ENCODE peak calls at places on chromosomes 3 and 15, in five cellular contexts. H is neural progenitor cell, M is GM23338, C is GM12865, P is endothelial cell. J is an unnamed sample.

GRCh38 chr3:138829097-138829496 is 5.6 kb downstream of the PIK3CB start:
- DNase-seq in H (no peak), M (no peak), P (no peak), C (no peak), J (no peak)

GRCh38 chr3:98786364-98786930 is 23.3 kb downstream of the ST3GAL6 start:
- DNase-seq in H (no peak), P (no peak), M (no peak), C (peak), J (no peak)

GRCh38 chr3:113241292-113242033 is 30.1 kb downstream of the BOC start:
- DNase-seq in M (peak), P (no peak), C (no peak), H (peak), J (no peak)

GRCh38 chr15:41790756-41791546 is 16.7 kb downstream of the MAPKBP1 start:
- DNase-seq in P (peak), C (peak), M (peak), H (no peak), J (no peak)

GRCh38 chr15:72911658-72912057 is 128.1 kb upstream of the ADPGK start:
- DNase-seq in C (no peak), M (no peak), H (no peak), P (no peak), J (no peak)

GRCh38 chr3:102745881-102746280 is 311.1 kb downstream of the ZPLD1 start:
- DNase-seq in H (no peak), C (no peak), P (no peak), M (no peak), J (no peak)

GRCh38 chr3:66198437-66199088 is 22.2 kb upstream of the SLC25A26 start:
- DNase-seq in H (no peak), C (no peak), M (no peak), P (no peak), J (no peak)

GRCh38 chr3:97932387-97932801 is 39.8 kb downstream of the RIOX2 start:
- DNase-seq in P (no peak), M (no peak), C (no peak), H (no peak), J (no peak)

GRCh38 chr3:31610700-31611275 is 78.1 kb downstream of the STT3B start:
- DNase-seq in H (peak), P (peak), C (no peak), M (peak), J (no peak)

GRCh38 chr3:179653777-179654117 is 907 bp downstream of the USP13 start:
- DNase-seq in H (no peak), P (peak), M (no peak), C (no peak), J (no peak)

GRCh38 chr3:69866988-69867720 is 127.9 kb downstream of the MITF start:
- DNase-seq in M (no peak), H (no peak), C (no peak), P (no peak), J (no peak)

GRCh38 chr3:42179110-42179725 is 86.8 kb downstream of the CCK start:
- DNase-seq in M (peak), H (peak), C (no peak), P (no peak), J (no peak)

GRCh38 chr3:168862466-168862865 is 766.7 kb upstream of the GOLIM4 start:
- DNase-seq in M (no peak), C (no peak), P (no peak), H (no peak), J (no peak)

GRCh38 chr15:85750319-85750806 is 44.4 kb downstream of the KLHL25 start:
- DNase-seq in P (no peak), H (peak), C (no peak), M (peak), J (no peak)

GRCh38 chr3:27715454-27715806 is 6.7 kb downstream of the EOMES start:
- DNase-seq in P (no peak), H (no peak), M (peak), C (no peak), J (no peak)

GRCh38 chr3:22296641-22297040 is 545.6 kb upstream of the ZNF385D start:
- DNase-seq in P (no peak), H (no peak), C (no peak), M (no peak), J (no peak)

GRCh38 chr15:59281699-59282098 is 75.1 kb downstream of the LDHAL6B start:
- DNase-seq in C (no peak), H (no peak), P (no peak), M (no peak), J (no peak)

GRCh38 chr3:146221276-146221675 is 29.6 kb downstream of the PLSCR4 start:
- DNase-seq in P (no peak), H (no peak), C (no peak), M (no peak), J (no peak)

GRCh38 chr15:88299502-88299901 is 43.0 kb upstream of the NTRK3 start:
- DNase-seq in H (peak), M (no peak), P (no peak), C (no peak), J (no peak)

GRCh38 chr15:71654714-71655174 is 155.6 kb upstream of the NR2E3 start:
- DNase-seq in C (no peak), P (no peak), H (no peak), M (no peak), J (no peak)

GRCh38 chr3:178736300-178736699 is 200.1 kb downstream of the KCNMB2 start:
- DNase-seq in P (no peak), M (no peak), C (no peak), H (no peak), J (no peak)

GRCh38 chr15:98433856-98434255 is 214.5 kb upstream of the IGF1R start:
- DNase-seq in P (no peak), M (no peak), H (no peak), C (no peak), J (no peak)

GRCh38 chr15:31155136-31155535 is 53.6 kb upstream of the TRPM1 start:
- DNase-seq in M (no peak), C (no peak), H (no peak), P (no peak), J (no peak)

GRCh38 chr15:73972984-73973682 is 19.0 kb downstream of the STOML1 start:
- DNase-seq in C (peak), M (peak), H (peak), P (peak), J (peak)

GRCh38 chr3:108223928-108224327 is 1.7 kb upstream of the IFT57 start:
- DNase-seq in C (no peak), M (no peak), H (no peak), P (no peak), J (no peak)

GRCh38 chr3:58529516-58530353 is 7.3 kb downstream of the ACOX2 start:
- DNase-seq in H (peak), C (peak), P (peak), M (peak), J (peak)
- TF ChIP-seq CTCF in H (peak), C (peak), P (no peak), M (peak), J (peak)

GRCh38 chr3:12829886-12830784 is 11.2 kb downstream of the RPL32 start:
- DNase-seq in H (no peak), P (no peak), C (no peak), M (peak), J (no peak)

GRCh38 chr3:12831582-12831866 is 9.8 kb downstream of the RPL32 start:
- DNase-seq in M (no peak), H (no peak), C (no peak), P (no peak), J (no peak)

GRCh38 chr3:12829404-12829803 is 12.0 kb downstream of the RPL32 start:
- DNase-seq in M (no peak), H (no peak), P (no peak), C (no peak), J (no peak)

GRCh38 chr3:12832350-12833225 is 8.8 kb downstream of the RPL32 start:
- DNase-seq in P (no peak), M (no peak), H (no peak), C (no peak), J (no peak)

DNA sequence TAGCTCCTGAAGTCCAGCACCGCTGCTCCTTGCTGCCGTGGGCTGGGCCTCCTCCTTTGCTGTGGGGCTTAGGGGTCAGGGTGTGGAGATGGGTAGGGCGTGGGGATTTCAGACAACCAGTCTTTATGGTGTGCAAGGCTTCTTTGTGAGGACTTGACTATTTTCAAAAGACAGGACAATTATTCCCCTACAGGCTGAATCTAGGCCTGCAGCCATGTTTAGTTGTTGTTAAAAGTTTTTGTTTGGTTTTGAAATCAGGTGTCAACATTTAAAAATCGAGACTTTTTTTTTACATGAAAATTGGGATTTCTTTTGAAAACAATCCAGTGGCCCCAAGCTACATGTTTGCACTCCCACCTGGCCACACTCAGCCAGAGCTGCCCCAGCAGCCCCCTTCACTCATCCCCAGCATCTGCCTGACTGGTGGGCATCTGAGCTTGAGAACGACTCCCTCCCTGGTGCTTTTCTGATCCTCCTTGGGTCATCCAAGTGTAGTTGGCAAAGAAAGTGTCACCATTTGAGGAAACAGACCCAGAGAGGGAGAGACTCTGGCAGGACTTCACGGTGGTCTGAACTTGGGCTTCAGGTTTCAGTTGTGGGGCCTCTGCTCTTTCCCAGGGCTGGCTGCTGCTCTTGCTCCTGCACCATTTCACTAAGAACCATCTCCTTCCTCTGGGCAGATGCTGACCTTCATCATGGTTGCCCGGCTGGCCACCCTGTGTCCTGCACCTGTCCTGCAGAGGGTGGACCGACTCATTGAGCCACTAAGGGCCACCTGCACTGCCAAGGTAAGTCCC is 10.4 kb downstream of the RPL32 start:
- DNase-seq in C (no peak), H (no peak), P (no peak), M (no peak), J (no peak)
- TF ChIP-seq CTCF in C (peak), H (peak), P (peak), M (no peak), J (no peak)

GRCh38 chr3:157088506-157089454 is 71.2 kb downstream of the CCNL1 start:
- DNase-seq in H (peak), M (peak), C (peak), P (peak), J (peak)
- TF ChIP-seq CTCF in H (peak), M (peak), C (peak), P (no peak), J (peak)

GRCh38 chr15:52230073-52230472 is 38.9 kb upstream of the GNB5 start:
- DNase-seq in M (no peak), C (no peak), P (no peak), H (no peak), J (no peak)

GRCh38 chr15:52225230-52225629 is 34.0 kb upstream of the GNB5 start:
- DNase-seq in H (no peak), P (no peak), M (no peak), C (no peak), J (no peak)

GRCh38 chr15:52227456-52227855 is 36.3 kb upstream of the GNB5 start:
- DNase-seq in P (peak), M (peak), H (peak), C (peak), J (peak)

GRCh38 chr15:52232327-52232726 is 41.1 kb upstream of the GNB5 start:
- DNase-seq in C (peak), M (no peak), H (no peak), P (no peak), J (peak)

DNA sequence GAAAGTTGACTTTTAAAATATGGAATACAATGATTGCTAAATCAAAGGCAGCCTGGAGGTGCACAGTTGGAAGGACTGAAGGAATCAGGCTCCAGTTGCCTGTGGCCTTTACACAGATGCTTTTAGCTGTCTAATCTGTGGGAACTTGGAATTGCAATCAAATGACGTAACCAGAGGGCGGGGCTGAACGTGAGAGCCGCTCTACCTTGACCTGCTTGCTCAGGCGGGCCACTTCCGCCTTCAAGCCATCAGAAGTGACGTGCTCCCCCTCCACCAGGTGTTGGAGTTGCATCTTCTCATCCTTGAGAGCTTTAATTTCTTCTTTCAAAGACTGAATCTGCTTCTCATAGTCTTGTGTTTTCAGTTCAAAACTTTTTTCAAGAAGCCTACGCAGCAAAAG is 37.7 kb upstream of the GNB5 start:
- DNase-seq in H (peak), M (peak), P (no peak), C (peak), J (peak)
- TF ChIP-seq CTCF in H (no peak), M (no peak), P (no peak), C (no peak), J (no peak)

DNA sequence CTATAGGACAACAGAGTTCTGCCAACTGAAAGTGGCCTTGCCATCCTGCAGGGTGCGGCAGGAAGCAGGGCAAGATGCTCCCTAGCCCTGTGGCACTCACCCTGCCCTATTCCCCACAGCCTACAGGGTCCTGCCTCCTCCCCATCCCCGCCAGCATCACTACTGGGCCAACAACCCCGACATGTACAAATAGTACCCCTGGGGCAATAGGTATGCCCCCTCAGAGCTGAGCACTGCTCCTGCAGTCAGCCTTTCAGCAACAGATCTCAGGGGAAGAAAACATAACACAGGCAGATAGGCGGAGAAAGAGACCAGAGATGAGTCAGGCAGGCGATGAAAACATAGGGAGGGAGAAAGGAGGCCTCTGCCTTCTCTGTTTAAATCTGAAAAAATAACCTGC is 74.7 kb downstream of the XXYLT1 start:
- DNase-seq in H (no peak), M (no peak), P (no peak), C (no peak), J (no peak)
- TF ChIP-seq CTCF in H (no peak), M (no peak), P (no peak), C (no peak), J (no peak)

GRCh38 chr3:63914312-63914711 is 2.1 kb upstream of the SCAANT1 start:
- DNase-seq in P (no peak), M (no peak), C (no peak), H (no peak), J (no peak)

GRCh38 chr3:63910873-63911272 is 1.3 kb downstream of the SCAANT1 start:
- DNase-seq in H (no peak), M (no peak), P (no peak), C (peak), J (peak)

GRCh38 chr3:63911395-63911900 is 735 bp downstream of the SCAANT1 start:
- DNase-seq in M (no peak), H (no peak), C (no peak), P (no peak), J (no peak)

GRCh38 chr3:63912768-63913588 is 795 bp upstream of the SCAANT1 start:
- DNase-seq in M (peak), C (peak), H (peak), P (peak), J (peak)

DNA sequence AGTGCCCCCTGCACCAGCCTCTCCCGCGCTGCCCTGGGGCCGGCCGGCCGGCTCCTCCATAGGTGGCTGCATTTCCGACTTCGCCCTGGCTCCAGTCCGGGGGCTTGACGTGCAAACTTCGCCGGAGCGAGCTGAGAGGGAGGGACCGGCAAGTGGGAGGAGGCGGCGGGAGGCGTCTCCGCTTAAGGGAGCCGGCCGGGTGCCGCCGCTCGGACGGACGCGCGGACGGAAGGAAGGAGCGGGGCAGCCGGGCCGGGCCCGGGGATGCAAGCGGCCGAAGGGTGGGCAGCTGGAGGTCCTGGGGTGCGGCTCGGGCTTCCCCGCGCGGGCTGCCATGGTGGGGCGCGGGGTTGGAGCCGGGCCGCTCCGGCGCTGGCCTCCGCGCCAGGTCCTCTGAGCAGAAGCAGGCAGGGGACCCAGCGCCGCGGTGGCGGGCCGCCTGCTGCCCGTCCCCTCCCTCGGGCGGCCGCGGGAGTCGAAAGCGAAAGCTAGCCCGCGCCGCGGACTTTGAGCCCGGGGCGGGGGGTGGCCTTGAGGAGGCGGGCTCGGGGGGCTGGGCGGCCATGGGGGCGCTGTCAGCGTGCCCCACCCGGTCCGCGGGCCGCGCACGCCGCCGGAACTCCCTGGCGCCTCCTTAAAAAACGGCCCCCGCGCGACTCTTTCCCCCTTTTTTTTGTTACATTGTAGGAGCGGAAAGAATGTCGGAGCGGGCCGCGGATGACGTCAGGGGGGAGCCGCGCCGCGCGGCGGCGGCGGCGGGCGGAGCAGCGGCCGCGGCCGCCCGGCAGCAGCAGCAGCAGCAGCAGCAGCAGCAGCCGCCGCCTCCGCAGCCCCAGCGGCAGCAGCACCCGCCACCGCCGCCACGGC is at the start of gene SCAANT1:
- DNase-seq in H (peak), C (peak), M (peak), P (peak), J (peak)
- TF ChIP-seq CTCF in H (no peak), C (no peak), M (no peak), P (no peak), J (no peak)

DNA sequence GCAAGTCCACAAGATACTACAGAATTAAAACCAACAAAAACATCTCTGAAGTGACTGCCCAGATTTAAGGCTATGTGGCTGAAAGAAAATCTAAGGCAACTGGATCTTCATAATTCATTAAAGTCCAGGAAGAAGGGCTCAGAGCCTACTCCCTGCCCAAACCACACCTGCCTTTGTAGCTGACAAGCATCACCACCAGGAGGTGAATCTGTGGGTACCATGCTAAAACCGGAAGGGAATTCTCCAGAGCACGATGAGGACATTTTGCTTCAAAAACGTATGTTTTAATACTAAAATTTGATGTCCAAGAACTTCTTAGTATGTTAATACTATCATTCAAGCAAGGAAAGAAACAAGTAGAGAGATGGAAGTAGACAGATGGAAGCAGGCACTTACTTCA is 495.9 kb upstream of the NECTIN3 start:
- DNase-seq in C (no peak), P (no peak), H (no peak), M (peak), J (no peak)
- TF ChIP-seq CTCF in C (no peak), P (no peak), H (peak), M (peak), J (no peak)

J was measured in GM10248.